ENCODE peak calls at places on chromosomes 5 and 9, in six cellular contexts. B, L, C, Y, Z and R are unnamed samples.

GRCh38 chr5:2442686-2443354 is 308.7 kb downstream of the IRX2 start:
- DNase-seq in Z (no peak), Y (no peak), B (no peak), L (no peak), C (no peak), R (no peak)

GRCh38 chr9:37859043-37859442 is 44.9 kb downstream of the SLC25A51 start:
- DNase-seq in L (no peak), B (no peak), Y (no peak), Z (peak; percentile 18), C (no peak), R (no peak)

GRCh38 chr5:150774145-150774544 is 4.4 kb upstream of the SMIM3 start:
- DNase-seq in Z (peak; percentile 90), L (no peak), B (no peak), Y (no peak), C (no peak), R (no peak)

GRCh38 chr9:38311382-38312270 is 80.9 kb upstream of the ALDH1B1 start:
- DNase-seq in C (no peak), B (no peak), L (no peak), Y (peak; percentile 72), Z (peak; percentile 24), R (no peak)

GRCh38 chr5:180898621-180899246 is at the start of gene BTNL8:
- DNase-seq in Y (peak; percentile 41), L (no peak), C (no peak), Z (no peak), B (no peak), R (no peak)

GRCh38 chr5:169581580-169582227 is 1.9 kb upstream of the SPDL1 start:
- DNase-seq in C (peak; percentile 62), L (peak; percentile 48), B (peak; percentile 9), Z (peak; percentile 73), Y (peak; percentile 83), R (peak; percentile 22)

GRCh38 chr9:87280421-87280820 is 217.2 kb upstream of the DAPK1 start:
- DNase-seq in C (no peak), Y (no peak), B (no peak), L (no peak), Z (peak; percentile 100), R (no peak)

GRCh38 chr5:140261403-140262171 is 41.3 kb downstream of the PFDN1 start:
- DNase-seq in B (no peak), L (no peak), C (no peak), Z (peak; percentile 93), Y (peak; percentile 88), R (no peak)

GRCh38 chr5:111792659-111793058 is 35.7 kb upstream of the NREP start:
- DNase-seq in Y (no peak), Z (peak; percentile 84), L (no peak), B (no peak), C (no peak), R (no peak)

GRCh38 chr9:129224618-129225017 is 46.6 kb upstream of the IER5L start:
- DNase-seq in Y (no peak), C (no peak), Z (no peak), L (no peak), B (no peak), R (no peak)

GRCh38 chr5:174457141-174457678 is 267.2 kb upstream of the MSX2 start:
- DNase-seq in Z (no peak), B (no peak), C (no peak), L (no peak), Y (no peak), R (no peak)

GRCh38 chr9:487429-487828 is 272.8 kb downstream of the DOCK8 start:
- DNase-seq in B (no peak), L (no peak), Z (no peak), Y (no peak), C (no peak), R (no peak)

GRCh38 chr5:180785151-180785781 is 17.3 kb downstream of the MGAT1 start:
- DNase-seq in L (no peak), C (no peak), Y (no peak), B (no peak), Z (peak; percentile 93), R (no peak)

GRCh38 chr5:154945695-154946301 is 4.9 kb downstream of the MRPL22 start:
- DNase-seq in Z (peak; percentile 29), C (no peak), L (no peak), Y (no peak), B (no peak), R (peak; percentile 11)

GRCh38 chr9:5863092-5863746 is 27.5 kb upstream of the MLANA start:
- DNase-seq in L (no peak), C (no peak), Y (no peak), B (no peak), Z (no peak), R (no peak)

GRCh38 chr5:15117691-15118090 is 246.1 kb upstream of the ANKH start:
- DNase-seq in Z (peak; percentile 19), Y (no peak), C (no peak), L (no peak), B (no peak), R (no peak)

GRCh38 chr9:81538929-81539716 is 150.2 kb downstream of the TLE1 start:
- DNase-seq in Z (no peak), L (peak; percentile 26), Y (peak; percentile 33), C (no peak), B (no peak), R (no peak)

GRCh38 chr5:118752568-118752967 is 235.8 kb downstream of the DTWD2 start:
- DNase-seq in L (no peak), Z (no peak), C (no peak), Y (no peak), B (no peak), R (no peak)

GRCh38 chr5:125505062-125505461 is 758.6 kb upstream of the ZNF608 start:
- DNase-seq in Z (no peak), B (no peak), L (no peak), Y (no peak), C (no peak), R (no peak)

GRCh38 chr9:37929441-37929895 is 25.5 kb upstream of the SLC25A51 start:
- DNase-seq in B (no peak), Z (peak; percentile 32), C (no peak), Y (no peak), L (no peak), R (no peak)

GRCh38 chr5:76372320-76373054 is 30.6 kb upstream of the IQGAP2 start:
- DNase-seq in C (no peak), Y (peak; percentile 86), L (no peak), B (no peak), Z (peak; percentile 95), R (no peak)

GRCh38 chr9:123615381-123615780 is 259.4 kb downstream of the CRB2 start:
- DNase-seq in Z (no peak), B (no peak), L (no peak), C (no peak), Y (no peak), R (no peak)

GRCh38 chr9:137245450-137246421 is 4.6 kb downstream of the TUBB4B start:
- DNase-seq in B (no peak), Z (no peak), C (no peak), Y (peak; percentile 5), L (no peak), R (no peak)

GRCh38 chr9:73869261-73869660 is 627.9 kb upstream of the RORB start:
- DNase-seq in Y (peak; percentile 11), B (no peak), Z (no peak), L (peak; percentile 49), C (no peak), R (peak; percentile 14)

GRCh38 chr5:66224273-66224672 is 80.2 kb downstream of the SREK1 start:
- DNase-seq in L (no peak), Y (no peak), C (no peak), Z (no peak), B (no peak), R (no peak)

GRCh38 chr5:36177715-36178556 is 26.0 kb downstream of the SKP2 start:
- DNase-seq in B (no peak), Y (peak; percentile 46), Z (peak; percentile 62), C (no peak), L (no peak), R (no peak)

GRCh38 chr9:121201045-121201737 is 478 bp downstream of the RAB14 start:
- DNase-seq in Z (peak; percentile 33), Y (peak; percentile 62), C (peak; percentile 49), L (peak; percentile 73), B (peak; percentile 58), R (peak; percentile 62)

GRCh38 chr5:149552761-149553160 is 1.5 kb upstream of the CSNK1A1 start:
- DNase-seq in C (no peak), B (no peak), Z (peak; percentile 63), Y (no peak), L (no peak), R (no peak)

GRCh38 chr9:80076105-80076504 is 504.3 kb downstream of the TLE4 start:
- DNase-seq in B (no peak), Z (peak; percentile 8), C (no peak), Y (no peak), L (no peak), R (no peak)

GRCh38 chr9:17862081-17862480 is 283.2 kb downstream of the SH3GL2 start:
- DNase-seq in C (no peak), Y (no peak), B (no peak), L (no peak), Z (no peak), R (no peak)

GRCh38 chr5:74454263-74455030 is 186.1 kb downstream of the ENC1 start:
- DNase-seq in Z (no peak), L (no peak), C (no peak), Y (no peak), B (no peak), R (no peak)

GRCh38 chr9:127854169-127854833 is at the start of gene ENG:
- DNase-seq in Y (peak; percentile 55), C (peak; percentile 60), Z (peak; percentile 91), L (peak; percentile 19), B (no peak), R (no peak)

GRCh38 chr9:137129089-137129455 is 9.9 kb upstream of the GRIN1 start:
- DNase-seq in C (no peak), B (no peak), Z (peak; percentile 36), Y (no peak), L (peak; percentile 15), R (no peak)

GRCh38 chr9:108704156-108704852 is 151.5 kb downstream of the ACTL7B start:
- DNase-seq in L (no peak), B (no peak), C (no peak), Z (peak; percentile 68), Y (no peak), R (no peak)

GRCh38 chr9:5920860-5921328 is 30.2 kb downstream of the MLANA start:
- DNase-seq in B (no peak), L (no peak), C (no peak), Y (no peak), Z (peak; percentile 27), R (no peak)

GRCh38 chr5:68661237-68661636 is 432.6 kb upstream of the SLC30A5 start:
- DNase-seq in Z (peak; percentile 57), L (no peak), C (peak; percentile 29), Y (peak; percentile 35), B (no peak), R (no peak)

GRCh38 chr9:23526806-23527205 is 299.2 kb downstream of the ELAVL2 start:
- DNase-seq in Z (no peak), C (no peak), B (no peak), Y (no peak), L (no peak), R (no peak)